ENCODE peak calls at places on chromosome 9, in nine cellular contexts. S is hypothalamus; C is kidney tubule cell; Q is EL; D is psoas muscle; U is IMR-90; B is natural killer cell; Y is heart left ventricle; X is activated naive CD8-positive, alpha-beta T cell treated with anti-CD3 and anti-CD28 coated beads, Interleukin-2, amount 50 U/mL, for 16 hours. A is an unnamed sample.
A peak's percentile ranks its signal among the peaks of the same experiment; 100 is the strongest.

GRCh38 chr9:34592895-34593601 is 3.5 kb upstream of the CNTFR start:
- DNase-seq in S (peak; percentile 61), C (no peak), Q (no peak), D (peak; percentile 87), U (no peak), B (no peak), Y (peak; percentile 71), X (no peak), A (no peak)

GRCh38 chr9:79799691-79800345 is 228.1 kb downstream of the TLE4 start:
- DNase-seq in S (no peak), C (no peak), Q (no peak), D (no peak), U (no peak), B (no peak), Y (peak; percentile 46), X (no peak), A (no peak)

GRCh38 chr9:128882677-128883590 is 1.0 kb downstream of the LRRC8A start:
- DNase-seq in S (no peak), C (peak; percentile 37), Q (peak; percentile 41), D (no peak), U (no peak), B (no peak), Y (no peak), X (no peak), A (no peak)

GRCh38 chr9:107147134-107147533 is 135.9 kb upstream of the RAD23B start:
- DNase-seq in S (no peak), C (no peak), Q (no peak), D (no peak), U (no peak), B (no peak), Y (no peak), X (no peak), A (no peak)

GRCh38 chr9:113306566-113306965 is 3.4 kb upstream of the RNF183 start:
- DNase-seq in S (no peak), C (no peak), Q (no peak), D (no peak), U (no peak), B (no peak), Y (no peak), X (no peak), A (no peak)

GRCh38 chr9:28648723-28649122 is 1075.4 kb upstream of the C9orf72 start:
- DNase-seq in S (no peak), C (no peak), Q (no peak), D (no peak), U (no peak), B (no peak), Y (no peak), X (no peak), A (no peak)

GRCh38 chr9:76027426-76027825 is 137.0 kb downstream of the PCSK5 start:
- DNase-seq in S (no peak), C (peak; percentile 13), Q (no peak), D (no peak), U (peak; percentile 16), B (no peak), Y (no peak), X (no peak), A (no peak)

GRCh38 chr9:7561527-7561926 is 238.1 kb downstream of the DMAC1 start:
- DNase-seq in S (no peak), C (no peak), Q (no peak), D (no peak), U (no peak), B (no peak), Y (no peak), X (no peak), A (no peak)

GRCh38 chr9:89418882-89419641 is 78.9 kb downstream of the SEMA4D start:
- DNase-seq in S (no peak), C (no peak), Q (no peak), D (no peak), U (no peak), B (peak; percentile 58), Y (no peak), X (peak; percentile 52), A (peak; percentile 60)

GRCh38 chr9:133959966-133960567 is 32.1 kb downstream of the VAV2 start:
- DNase-seq in S (no peak), C (no peak), Q (no peak), D (no peak), U (no peak), B (no peak), Y (peak; percentile 11), X (no peak), A (no peak)

GRCh38 chr9:131609116-131609830 is 64.0 kb downstream of the PRRT1B start:
- DNase-seq in S (peak; percentile 43), C (peak; percentile 76), Q (peak; percentile 81), D (peak; percentile 51), U (peak; percentile 74), B (no peak), Y (peak; percentile 64), X (no peak), A (no peak)

GRCh38 chr9:95077766-95078382 is 239.6 kb downstream of the FANCC start:
- DNase-seq in S (no peak), C (no peak), Q (no peak), D (no peak), U (no peak), B (no peak), Y (no peak), X (no peak), A (no peak)

GRCh38 chr9:125169889-125170288 is 19.7 kb downstream of the PPP6C start:
- DNase-seq in S (no peak), C (no peak), Q (no peak), D (no peak), U (peak; percentile 50), B (no peak), Y (no peak), X (no peak), A (no peak)

GRCh38 chr9:114016629-114017423 is 61.3 kb downstream of the AMBP start:
- DNase-seq in S (no peak), C (no peak), Q (no peak), D (no peak), U (no peak), B (peak; percentile 8), Y (no peak), X (no peak), A (no peak)

GRCh38 chr9:85524531-85524930 is 217.2 kb downstream of the AGTPBP1 start:
- DNase-seq in S (peak; percentile 21), C (no peak), Q (no peak), D (no peak), U (no peak), B (no peak), Y (no peak), X (no peak), A (no peak)

GRCh38 chr9:113808391-113809191 is 67.5 kb upstream of the ZNF618 start:
- DNase-seq in S (no peak), C (peak; percentile 70), Q (peak; percentile 81), D (peak; percentile 22), U (peak; percentile 83), B (no peak), Y (peak; percentile 38), X (no peak), A (no peak)

GRCh38 chr9:112532427-112532826 is 45.8 kb downstream of the KIAA1958 start:
- DNase-seq in S (no peak), C (no peak), Q (peak; percentile 63), D (peak; percentile 15), U (peak; percentile 80), B (no peak), Y (peak; percentile 31), X (no peak), A (peak; percentile 22)

GRCh38 chr9:37751186-37751585 is 2.4 kb upstream of the TRMT10B start:
- DNase-seq in S (no peak), C (no peak), Q (no peak), D (no peak), U (no peak), B (no peak), Y (no peak), X (no peak), A (no peak)

GRCh38 chr9:96245399-96245798 is 56.6 kb downstream of the HSD17B3 start:
- DNase-seq in S (no peak), C (no peak), Q (no peak), D (no peak), U (no peak), B (no peak), Y (no peak), X (no peak), A (no peak)

GRCh38 chr9:98694943-98695342 is 13.8 kb downstream of the GABBR2 start:
- DNase-seq in S (no peak), C (no peak), Q (no peak), D (no peak), U (no peak), B (no peak), Y (no peak), X (no peak), A (no peak)

GRCh38 chr9:83362341-83362995 is 175.7 kb downstream of the FRMD3 start:
- DNase-seq in S (no peak), C (no peak), Q (no peak), D (no peak), U (no peak), B (no peak), Y (no peak), X (no peak), A (no peak)

GRCh38 chr9:33446507-33447403 is 638 bp downstream of the AQP3 start:
- DNase-seq in S (no peak), C (peak; percentile 83), Q (peak; percentile 67), D (peak; percentile 61), U (peak; percentile 72), B (peak; percentile 45), Y (peak; percentile 78), X (no peak), A (peak; percentile 61)

GRCh38 chr9:126160067-126160853 is 166.4 kb upstream of the MVB12B start:
- DNase-seq in S (no peak), C (no peak), Q (no peak), D (no peak), U (no peak), B (no peak), Y (no peak), X (no peak), A (no peak)

GRCh38 chr9:81162361-81162760 is 527.0 kb downstream of the TLE1 start:
- DNase-seq in S (no peak), C (no peak), Q (no peak), D (no peak), U (no peak), B (no peak), Y (no peak), X (no peak), A (no peak)

GRCh38 chr9:130117816-130118632 is 54.2 kb upstream of the NCS1 start:
- DNase-seq in S (peak; percentile 21), C (peak; percentile 91), Q (peak; percentile 76), D (peak; percentile 45), U (peak; percentile 76), B (no peak), Y (peak; percentile 39), X (no peak), A (no peak)

GRCh38 chr9:125486109-125486508 is 220.9 kb downstream of the MAPKAP1 start:
- DNase-seq in S (no peak), C (no peak), Q (no peak), D (no peak), U (no peak), B (no peak), Y (no peak), X (no peak), A (no peak)

GRCh38 chr9:68547417-68547816 is 6.7 kb upstream of the TMEM252 start:
- DNase-seq in S (no peak), C (no peak), Q (no peak), D (no peak), U (no peak), B (no peak), Y (no peak), X (no peak), A (no peak)

GRCh38 chr9:114037961-114038723 is 40.0 kb downstream of the AMBP start:
- DNase-seq in S (no peak), C (peak; percentile 75), Q (no peak), D (no peak), U (no peak), B (no peak), Y (no peak), X (no peak), A (no peak)

GRCh38 chr9:93119703-93119952 is 14.4 kb downstream of the NINJ1 start:
- DNase-seq in S (no peak), C (no peak), Q (no peak), D (no peak), U (no peak), B (no peak), Y (no peak), X (no peak), A (no peak)